ENCODE peak calls at places on chromosomes 13 and 19, in ten cellular contexts. One of them, this sample, is unnamed.

GRCh38 chr13:97113231-97114001 is 108.7 kb upstream of the MBNL2 start:
- DNase-seq in hepatocyte: peak; percentile 63
- DNase-seq in lower lobe of right lung: no peak
- DNase-seq in neural progenitor cell: no peak
- DNase-seq in dorsolateral prefrontal cortex: peak; percentile 48
- DNase-seq in uterus: peak; percentile 26
- DNase-seq in A549: no peak
- DNase-seq in aorta: no peak
- DNase-seq in upper lobe of left lung: no peak
- DNase-seq in right atrium auricular region: no peak
- DNase-seq in this sample: peak; percentile 7

GRCh38 chr19:10681658-10682057 is 19.6 kb upstream of the QTRT1 start:
- DNase-seq in aorta: no peak
- DNase-seq in uterus: no peak
- DNase-seq in lower lobe of right lung: no peak
- DNase-seq in upper lobe of left lung: no peak
- DNase-seq in right atrium auricular region: no peak
- DNase-seq in A549: no peak
- DNase-seq in dorsolateral prefrontal cortex: no peak
- DNase-seq in neural progenitor cell: no peak
- DNase-seq in hepatocyte: no peak
- DNase-seq in this sample: no peak

GRCh38 chr19:12668937-12669271 is 2.3 kb downstream of the WDR83 start:
- DNase-seq in uterus: peak; percentile 54
- DNase-seq in aorta: no peak
- DNase-seq in A549: peak; percentile 50
- DNase-seq in hepatocyte: peak; percentile 78
- DNase-seq in neural progenitor cell: peak; percentile 53
- DNase-seq in lower lobe of right lung: peak; percentile 76
- DNase-seq in dorsolateral prefrontal cortex: peak; percentile 72
- DNase-seq in upper lobe of left lung: peak; percentile 66
- DNase-seq in right atrium auricular region: peak; percentile 63
- DNase-seq in this sample: peak; percentile 35

GRCh38 chr13:78759704-78760103 is 100.7 kb upstream of the OBI1 start:
- DNase-seq in A549: peak; percentile 12
- DNase-seq in upper lobe of left lung: no peak
- DNase-seq in lower lobe of right lung: no peak
- DNase-seq in uterus: no peak
- DNase-seq in aorta: no peak
- DNase-seq in neural progenitor cell: no peak
- DNase-seq in hepatocyte: no peak
- DNase-seq in dorsolateral prefrontal cortex: no peak
- DNase-seq in right atrium auricular region: no peak
- DNase-seq in this sample: no peak

GRCh38 chr19:1020868-1021425 is at the start of gene TMEM259:
- DNase-seq in neural progenitor cell: peak; percentile 98
- DNase-seq in uterus: peak; percentile 99
- DNase-seq in aorta: peak; percentile 98
- DNase-seq in A549: peak; percentile 96
- DNase-seq in right atrium auricular region: peak; percentile 97
- DNase-seq in hepatocyte: peak; percentile 100
- DNase-seq in lower lobe of right lung: peak; percentile 99
- DNase-seq in dorsolateral prefrontal cortex: peak; percentile 97
- DNase-seq in upper lobe of left lung: peak; percentile 99
- DNase-seq in this sample: peak; percentile 98

GRCh38 chr13:25118371-25118770 is 22.4 kb downstream of the PABPC3 start:
- DNase-seq in dorsolateral prefrontal cortex: no peak
- DNase-seq in uterus: no peak
- DNase-seq in A549: no peak
- DNase-seq in upper lobe of left lung: no peak
- DNase-seq in neural progenitor cell: no peak
- DNase-seq in aorta: no peak
- DNase-seq in right atrium auricular region: no peak
- DNase-seq in hepatocyte: no peak
- DNase-seq in lower lobe of right lung: no peak
- DNase-seq in this sample: no peak

GRCh38 chr19:2523630-2524311 is 47.8 kb downstream of the GADD45B start:
- DNase-seq in upper lobe of left lung: no peak
- DNase-seq in aorta: no peak
- DNase-seq in hepatocyte: no peak
- DNase-seq in dorsolateral prefrontal cortex: peak; percentile 61
- DNase-seq in neural progenitor cell: peak; percentile 54
- DNase-seq in right atrium auricular region: no peak
- DNase-seq in lower lobe of right lung: no peak
- DNase-seq in uterus: no peak
- DNase-seq in A549: peak; percentile 54
- DNase-seq in this sample: no peak

GRCh38 chr19:2166741-2167738 is 3.3 kb downstream of the DOT1L start:
- DNase-seq in aorta: peak; percentile 95
- DNase-seq in uterus: peak; percentile 82
- DNase-seq in lower lobe of right lung: peak; percentile 92
- DNase-seq in dorsolateral prefrontal cortex: peak; percentile 56
- DNase-seq in hepatocyte: peak; percentile 57
- DNase-seq in A549: peak; percentile 59
- DNase-seq in right atrium auricular region: peak; percentile 84
- DNase-seq in upper lobe of left lung: peak; percentile 94
- DNase-seq in neural progenitor cell: no peak
- DNase-seq in this sample: peak; percentile 24

GRCh38 chr19:401836-402535 is 7.0 kb downstream of the C2CD4C start:
- DNase-seq in dorsolateral prefrontal cortex: no peak
- DNase-seq in upper lobe of left lung: peak; percentile 8
- DNase-seq in neural progenitor cell: no peak
- DNase-seq in A549: no peak
- DNase-seq in right atrium auricular region: no peak
- DNase-seq in uterus: peak; percentile 6
- DNase-seq in lower lobe of right lung: peak; percentile 41
- DNase-seq in hepatocyte: no peak
- DNase-seq in aorta: peak; percentile 66
- DNase-seq in this sample: no peak

GRCh38 chr19:29088761-29089160 is 124.2 kb downstream of the UQCRFS1 start:
- DNase-seq in right atrium auricular region: no peak
- DNase-seq in A549: no peak
- DNase-seq in hepatocyte: no peak
- DNase-seq in uterus: no peak
- DNase-seq in upper lobe of left lung: no peak
- DNase-seq in lower lobe of right lung: no peak
- DNase-seq in aorta: no peak
- DNase-seq in dorsolateral prefrontal cortex: no peak
- DNase-seq in neural progenitor cell: no peak
- DNase-seq in this sample: peak; percentile 6

GRCh38 chr13:52713894-52714293 is 25.7 kb downstream of the CNMD start:
- DNase-seq in hepatocyte: no peak
- DNase-seq in lower lobe of right lung: peak; percentile 65
- DNase-seq in uterus: no peak
- DNase-seq in neural progenitor cell: no peak
- DNase-seq in dorsolateral prefrontal cortex: no peak
- DNase-seq in upper lobe of left lung: peak; percentile 60
- DNase-seq in A549: no peak
- DNase-seq in aorta: no peak
- DNase-seq in right atrium auricular region: peak; percentile 61
- DNase-seq in this sample: no peak

GRCh38 chr13:73335938-73336337 is 277.1 kb downstream of the KLF5 start:
- DNase-seq in A549: peak; percentile 28
- DNase-seq in hepatocyte: no peak
- DNase-seq in right atrium auricular region: no peak
- DNase-seq in neural progenitor cell: no peak
- DNase-seq in upper lobe of left lung: no peak
- DNase-seq in aorta: no peak
- DNase-seq in dorsolateral prefrontal cortex: no peak
- DNase-seq in uterus: no peak
- DNase-seq in lower lobe of right lung: no peak
- DNase-seq in this sample: no peak

GRCh38 chr13:39051157-39051556 is 12.9 kb downstream of the NHLRC3 start:
- DNase-seq in right atrium auricular region: no peak
- DNase-seq in lower lobe of right lung: no peak
- DNase-seq in hepatocyte: peak; percentile 43
- DNase-seq in A549: peak; percentile 42
- DNase-seq in dorsolateral prefrontal cortex: no peak
- DNase-seq in neural progenitor cell: peak; percentile 65
- DNase-seq in uterus: no peak
- DNase-seq in aorta: no peak
- DNase-seq in upper lobe of left lung: no peak
- DNase-seq in this sample: no peak

GRCh38 chr19:46783670-46784069 is 4.7 kb downstream of the SLC1A5 start:
- DNase-seq in dorsolateral prefrontal cortex: no peak
- DNase-seq in uterus: no peak
- DNase-seq in lower lobe of right lung: no peak
- DNase-seq in A549: no peak
- DNase-seq in upper lobe of left lung: no peak
- DNase-seq in neural progenitor cell: no peak
- DNase-seq in right atrium auricular region: no peak
- DNase-seq in aorta: no peak
- DNase-seq in hepatocyte: no peak
- DNase-seq in this sample: no peak

GRCh38 chr19:18501351-18501750 is 20.5 kb downstream of the ELL start:
- DNase-seq in lower lobe of right lung: no peak
- DNase-seq in right atrium auricular region: no peak
- DNase-seq in uterus: no peak
- DNase-seq in upper lobe of left lung: no peak
- DNase-seq in aorta: no peak
- DNase-seq in A549: no peak
- DNase-seq in hepatocyte: no peak
- DNase-seq in neural progenitor cell: no peak
- DNase-seq in dorsolateral prefrontal cortex: no peak
- DNase-seq in this sample: no peak

GRCh38 chr13:45630791-45631190 is 15.3 kb upstream of the ERICH6B start:
- DNase-seq in hepatocyte: no peak
- DNase-seq in neural progenitor cell: no peak
- DNase-seq in upper lobe of left lung: no peak
- DNase-seq in lower lobe of right lung: no peak
- DNase-seq in uterus: no peak
- DNase-seq in aorta: no peak
- DNase-seq in right atrium auricular region: no peak
- DNase-seq in dorsolateral prefrontal cortex: no peak
- DNase-seq in A549: no peak
- DNase-seq in this sample: no peak

GRCh38 chr19:35254341-35255297 is 5.8 kb downstream of the LSR start:
- DNase-seq in A549: no peak
- DNase-seq in uterus: peak; percentile 53
- DNase-seq in right atrium auricular region: peak; percentile 56
- DNase-seq in aorta: peak; percentile 24
- DNase-seq in hepatocyte: no peak
- DNase-seq in lower lobe of right lung: no peak
- DNase-seq in upper lobe of left lung: no peak
- DNase-seq in dorsolateral prefrontal cortex: no peak
- DNase-seq in neural progenitor cell: no peak
- DNase-seq in this sample: no peak

GRCh38 chr19:10230904-10231623 is at the start of gene S1PR2:
- DNase-seq in A549: peak; percentile 63
- DNase-seq in uterus: peak; percentile 80
- DNase-seq in right atrium auricular region: peak; percentile 80
- DNase-seq in neural progenitor cell: peak; percentile 93
- DNase-seq in hepatocyte: peak; percentile 94
- DNase-seq in lower lobe of right lung: peak; percentile 82
- DNase-seq in dorsolateral prefrontal cortex: peak; percentile 38
- DNase-seq in aorta: peak; percentile 93
- DNase-seq in upper lobe of left lung: peak; percentile 72
- DNase-seq in this sample: peak; percentile 3

GRCh38 chr13:28013482-28013881 is 25.0 kb upstream of the URAD start:
- DNase-seq in upper lobe of left lung: no peak
- DNase-seq in hepatocyte: no peak
- DNase-seq in right atrium auricular region: no peak
- DNase-seq in lower lobe of right lung: no peak
- DNase-seq in A549: no peak
- DNase-seq in dorsolateral prefrontal cortex: no peak
- DNase-seq in aorta: no peak
- DNase-seq in neural progenitor cell: no peak
- DNase-seq in uterus: no peak
- DNase-seq in this sample: no peak

GRCh38 chr13:73119612-73120011 is 60.8 kb downstream of the KLF5 start:
- DNase-seq in aorta: no peak
- DNase-seq in upper lobe of left lung: no peak
- DNase-seq in A549: no peak
- DNase-seq in neural progenitor cell: no peak
- DNase-seq in hepatocyte: no peak
- DNase-seq in right atrium auricular region: no peak
- DNase-seq in dorsolateral prefrontal cortex: no peak
- DNase-seq in lower lobe of right lung: no peak
- DNase-seq in uterus: no peak
- DNase-seq in this sample: no peak

GRCh38 chr19:38044267-38045111 is 137.5 kb downstream of the SIPA1L3 start:
- DNase-seq in aorta: no peak
- DNase-seq in dorsolateral prefrontal cortex: no peak
- DNase-seq in uterus: no peak
- DNase-seq in A549: peak; percentile 42
- DNase-seq in right atrium auricular region: no peak
- DNase-seq in lower lobe of right lung: no peak
- DNase-seq in neural progenitor cell: no peak
- DNase-seq in hepatocyte: no peak
- DNase-seq in upper lobe of left lung: no peak
- DNase-seq in this sample: no peak

GRCh38 chr13:99174533-99175100 is 26.0 kb upstream of the UBAC2 start:
- DNase-seq in dorsolateral prefrontal cortex: no peak
- DNase-seq in A549: peak; percentile 17
- DNase-seq in uterus: no peak
- DNase-seq in aorta: no peak
- DNase-seq in neural progenitor cell: no peak
- DNase-seq in lower lobe of right lung: no peak
- DNase-seq in upper lobe of left lung: no peak
- DNase-seq in hepatocyte: no peak
- DNase-seq in right atrium auricular region: no peak
- DNase-seq in this sample: no peak
- H3K27ac ChIP-seq in dorsolateral prefrontal cortex: no peak overlapping the region
- H3K27ac ChIP-seq in A549: no peak overlapping the region
- H3K27ac ChIP-seq in uterus: no peak overlapping the region
- H3K27ac ChIP-seq in aorta: no peak overlapping the region
- H3K27ac ChIP-seq in neural progenitor cell: no peak overlapping the region
- H3K27ac ChIP-seq in lower lobe of right lung: no peak overlapping the region
- H3K27ac ChIP-seq in upper lobe of left lung: no peak overlapping the region
- H3K27ac ChIP-seq in hepatocyte: no peak overlapping the region
- H3K27ac ChIP-seq in right atrium auricular region: no peak overlapping the region
- H3K27ac ChIP-seq in this sample: no peak overlapping the region

GRCh38 chr19:40646564-40647254 is 43.7 kb downstream of the NUMBL start:
- DNase-seq in lower lobe of right lung: peak; percentile 9
- DNase-seq in aorta: no peak
- DNase-seq in neural progenitor cell: no peak
- DNase-seq in hepatocyte: no peak
- DNase-seq in right atrium auricular region: no peak
- DNase-seq in uterus: no peak
- DNase-seq in upper lobe of left lung: no peak
- DNase-seq in A549: peak; percentile 92
- DNase-seq in dorsolateral prefrontal cortex: no peak
- DNase-seq in this sample: no peak
- H3K27ac ChIP-seq in lower lobe of right lung: peak overlapping the region; percentile 65
- H3K27ac ChIP-seq in aorta: peak overlapping the region; percentile 97
- H3K27ac ChIP-seq in neural progenitor cell: no peak overlapping the region
- H3K27ac ChIP-seq in hepatocyte: peak overlapping the region; percentile 80
- H3K27ac ChIP-seq in right atrium auricular region: peak overlapping the region; percentile 85
- H3K27ac ChIP-seq in uterus: peak overlapping the region; percentile 88
- H3K27ac ChIP-seq in upper lobe of left lung: peak overlapping the region; percentile 76
- H3K27ac ChIP-seq in A549: peak overlapping the region; percentile 72
- H3K27ac ChIP-seq in dorsolateral prefrontal cortex: peak overlapping the region; percentile 77
- H3K27ac ChIP-seq in this sample: no peak overlapping the region

GRCh38 chr13:50189450-50189849 is 174.2 kb downstream of the KCNRG start:
- DNase-seq in dorsolateral prefrontal cortex: no peak
- DNase-seq in uterus: no peak
- DNase-seq in aorta: no peak
- DNase-seq in upper lobe of left lung: no peak
- DNase-seq in A549: no peak
- DNase-seq in right atrium auricular region: no peak
- DNase-seq in lower lobe of right lung: no peak
- DNase-seq in hepatocyte: no peak
- DNase-seq in neural progenitor cell: no peak
- DNase-seq in this sample: no peak
- H3K27ac ChIP-seq in dorsolateral prefrontal cortex: no peak overlapping the region
- H3K27ac ChIP-seq in uterus: no peak overlapping the region
- H3K27ac ChIP-seq in aorta: no peak overlapping the region
- H3K27ac ChIP-seq in upper lobe of left lung: no peak overlapping the region
- H3K27ac ChIP-seq in A549: no peak overlapping the region
- H3K27ac ChIP-seq in right atrium auricular region: no peak overlapping the region
- H3K27ac ChIP-seq in lower lobe of right lung: no peak overlapping the region
- H3K27ac ChIP-seq in hepatocyte: no peak overlapping the region
- H3K27ac ChIP-seq in neural progenitor cell: no peak overlapping the region
- H3K27ac ChIP-seq in this sample: no peak overlapping the region

GRCh38 chr19:17213334-17213733 is 1.8 kb upstream of the USE1 start:
- DNase-seq in upper lobe of left lung: no peak
- DNase-seq in A549: no peak
- DNase-seq in aorta: no peak
- DNase-seq in neural progenitor cell: no peak
- DNase-seq in right atrium auricular region: no peak
- DNase-seq in uterus: no peak
- DNase-seq in dorsolateral prefrontal cortex: no peak
- DNase-seq in lower lobe of right lung: no peak
- DNase-seq in hepatocyte: peak; percentile 3
- DNase-seq in this sample: no peak
- H3K27ac ChIP-seq in upper lobe of left lung: no peak overlapping the region
- H3K27ac ChIP-seq in A549: no peak overlapping the region
- H3K27ac ChIP-seq in aorta: no peak overlapping the region
- H3K27ac ChIP-seq in neural progenitor cell: no peak overlapping the region
- H3K27ac ChIP-seq in right atrium auricular region: no peak overlapping the region
- H3K27ac ChIP-seq in uterus: no peak overlapping the region
- H3K27ac ChIP-seq in dorsolateral prefrontal cortex: no peak overlapping the region
- H3K27ac ChIP-seq in lower lobe of right lung: no peak overlapping the region
- H3K27ac ChIP-seq in hepatocyte: no peak overlapping the region
- H3K27ac ChIP-seq in this sample: no peak overlapping the region